ENCODE peak calls at places on chromosomes 1 and 21, in five cellular contexts. F is neuronal stem cell, G is H9, A is trophoblast cell, W is H1. M is an unnamed sample.

GRCh38 chr1:91610102-91610501 is 109.5 kb downstream of the CDC7 start:
- DNase-seq in F (no peak), W (no peak), A (no peak), G (no peak), M (no peak)

GRCh38 chr1:107430540-107431228 is 289.8 kb downstream of the NTNG1 start:
- DNase-seq in F (peak), A (peak), W (no peak), G (no peak), M (peak)

GRCh38 chr1:172499636-172500141 is 33.3 kb upstream of the SUCO start:
- DNase-seq in W (no peak), A (peak), G (no peak), F (no peak), M (no peak)

GRCh38 chr1:112735752-112736151 is 20.6 kb upstream of the PPM1J start:
- DNase-seq in G (no peak), A (peak), W (no peak), F (no peak), M (peak)

GRCh38 chr1:177858222-177858894 is 111.5 kb downstream of the SEC16B start:
- DNase-seq in A (no peak), F (no peak), W (no peak), G (no peak), M (no peak)

GRCh38 chr21:38178653-38179503 is 77.9 kb upstream of the KCNJ15 start:
- DNase-seq in A (peak), W (no peak), F (no peak), G (no peak), M (no peak)

GRCh38 chr1:207282496-207283380 is 38.7 kb upstream of the CD55 start:
- DNase-seq in W (no peak), F (no peak), A (peak), G (no peak), M (peak)

GRCh38 chr1:151892190-151892589 is 17.1 kb downstream of the THEM4 start:
- DNase-seq in F (no peak), A (peak), G (no peak), W (no peak), M (peak)

GRCh38 chr1:56516539-56517252 is 62.7 kb downstream of the PLPP3 start:
- DNase-seq in F (no peak), A (peak), W (no peak), G (peak), M (peak)

GRCh38 chr1:248841702-248842395 is 3.8 kb downstream of the ZNF672 start:
- DNase-seq in F (peak), A (no peak), W (no peak), G (peak), M (peak)

GRCh38 chr1:44288883-44289282 is 66.2 kb downstream of the ERI3 start:
- DNase-seq in G (no peak), W (no peak), A (no peak), F (no peak), M (no peak)

GRCh38 chr1:113966013-113966412 is 13.3 kb upstream of the OLFML3 start:
- DNase-seq in F (no peak), G (no peak), W (no peak), A (no peak), M (no peak)

GRCh38 chr1:228085287-228085926 is 2.9 kb downstream of the ARF1 start:
- DNase-seq in F (no peak), A (peak), G (no peak), W (no peak), M (peak)

GRCh38 chr1:186499571-186499970 is 38.7 kb upstream of the PDC start:
- DNase-seq in A (no peak), G (no peak), F (peak), W (no peak), M (peak)

GRCh38 chr1:113488576-113489177 is 98.4 kb downstream of the MAGI3 start:
- DNase-seq in F (no peak), W (peak), G (peak), A (no peak), M (no peak)

GRCh38 chr1:117817629-117818028 is 111.8 kb downstream of the GDAP2 start:
- DNase-seq in F (no peak), W (no peak), G (no peak), A (no peak), M (no peak)

GRCh38 chr1:234601217-234602017 is 8.6 kb downstream of the IRF2BP2 start:
- DNase-seq in W (no peak), A (no peak), F (no peak), G (no peak), M (peak)

GRCh38 chr1:191343816-191344215 is 814.4 kb upstream of the RGS18 start:
- DNase-seq in A (peak), F (no peak), G (no peak), W (no peak), M (peak)

GRCh38 chr1:11026903-11027302 is 14.4 kb downstream of the TARDBP start:
- DNase-seq in G (no peak), W (no peak), A (no peak), F (no peak), M (no peak)

GRCh38 chr1:245752551-245752950 is 597.8 kb downstream of the KIF26B start:
- DNase-seq in G (no peak), F (no peak), W (no peak), A (no peak), M (no peak)

GRCh38 chr1:115293899-115294298 is 44.1 kb downstream of the NGF start:
- DNase-seq in A (no peak), W (no peak), G (no peak), F (no peak), M (no peak)

GRCh38 chr1:147750618-147751217 is 9.7 kb downstream of the GJA5 start:
- DNase-seq in F (no peak), A (no peak), G (no peak), W (no peak), M (no peak)

GRCh38 chr1:29555043-29555620 is 318.8 kb downstream of the PTPRU start:
- DNase-seq in F (no peak), G (no peak), W (no peak), A (no peak), M (no peak)

GRCh38 chr1:176111835-176112234 is 95.3 kb downstream of the COP1 start:
- DNase-seq in G (no peak), F (no peak), A (no peak), W (no peak), M (no peak)

GRCh38 chr1:209689484-209689883 is 14.3 kb downstream of the G0S2 start:
- DNase-seq in F (no peak), G (no peak), A (no peak), W (no peak), M (peak)

GRCh38 chr1:48859429-48859828 is 82.7 kb upstream of the BEND5 start:
- DNase-seq in G (no peak), A (no peak), F (no peak), W (no peak), M (no peak)

GRCh38 chr21:34707876-34708325 is 39.1 kb downstream of the CLIC6 start:
- DNase-seq in A (no peak), F (no peak), G (no peak), W (no peak), M (no peak)

GRCh38 chr1:179807691-179808485 is 64.8 kb downstream of the FAM163A start:
- DNase-seq in G (no peak), W (no peak), A (peak), F (no peak), M (peak)

GRCh38 chr1:116001739-116002487 is 25.6 kb downstream of the SLC22A15 start:
- DNase-seq in W (no peak), A (no peak), G (no peak), F (no peak), M (peak)

GRCh38 chr1:157703981-157704380 is 3.4 kb upstream of the FCRL3 start:
- DNase-seq in A (no peak), W (no peak), G (no peak), F (no peak), M (no peak)

DNA sequence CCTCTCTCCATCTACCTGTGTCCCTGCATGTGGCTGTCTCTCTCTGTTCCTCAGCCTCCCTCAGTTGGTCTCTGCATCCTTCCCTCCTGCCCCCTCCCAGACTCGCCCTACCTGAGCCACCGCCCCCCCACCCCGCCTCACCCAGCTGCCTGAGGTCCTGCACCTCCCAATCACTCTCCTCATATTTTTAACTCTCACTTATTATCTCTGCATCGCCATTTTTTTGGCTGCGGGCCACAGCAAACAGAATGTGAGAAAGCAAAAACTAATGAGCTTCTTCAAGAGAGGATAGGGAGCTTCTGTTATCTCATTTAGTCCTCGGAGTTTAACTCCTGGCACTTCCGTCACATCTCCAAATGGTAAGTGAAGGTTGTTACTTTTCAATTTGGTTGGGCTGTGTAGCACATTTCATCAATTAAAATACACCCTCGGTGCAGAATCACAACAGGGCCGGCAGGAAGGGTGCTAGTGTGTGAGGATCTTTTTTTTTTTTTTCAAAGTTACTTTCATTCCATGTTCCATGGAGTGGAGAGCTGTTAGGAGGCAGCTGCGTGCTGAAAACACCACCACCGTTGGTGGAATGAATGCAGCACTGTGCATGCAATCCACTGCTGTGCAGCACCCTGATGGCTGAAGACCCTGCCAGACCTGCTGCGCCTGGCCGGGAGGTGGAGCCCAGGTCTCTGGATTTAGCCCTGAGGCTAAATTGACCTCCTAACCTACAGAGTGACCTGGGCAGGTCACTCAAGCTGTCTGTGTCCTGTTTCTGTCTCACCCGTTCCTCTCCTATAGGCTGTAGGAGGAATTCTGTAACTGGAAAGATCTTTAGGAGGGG is 157.2 kb upstream of the NFIA start:
- DNase-seq in F (no peak), A (peak), G (no peak), W (no peak), M (no peak)
- H4K91ac ChIP-seq in F (no peak), A (no peak), G (no peak), W (no peak), M (no peak)

GRCh38 chr1:58548381-58548780 is 1.9 kb upstream of the OMA1 start:
- DNase-seq in W (no peak), G (no peak), F (no peak), A (no peak), M (peak)
- H3K4me2 ChIP-seq in W (no peak), G (no peak), F (no peak), A (no peak), M (no peak)

GRCh38 chr1:218516526-218516925 is 171.4 kb downstream of the TGFB2 start:
- DNase-seq in A (no peak), G (no peak), W (no peak), F (no peak), M (no peak)
- H2BK12ac ChIP-seq in A (no peak), G (no peak), W (no peak), F (no peak), M (no peak)

GRCh38 chr1:41109316-41110263 is 88.1 kb upstream of the SLFNL1 start:
- DNase-seq in W (no peak), G (no peak), F (no peak), A (peak), M (peak)
- H4K91ac ChIP-seq in W (no peak), G (no peak), F (no peak), A (no peak), M (no peak)

GRCh38 chr1:164721037-164721496 is 162.1 kb downstream of the PBX1 start:
- DNase-seq in W (no peak), A (no peak), G (no peak), F (no peak), M (peak)
- H3K4me2 ChIP-seq in W (no peak), A (no peak), G (no peak), F (no peak), M (peak)

GRCh38 chr21:39913651-39914145 is 46.5 kb downstream of the PCP4 start:
- DNase-seq in F (no peak), A (no peak), W (no peak), G (no peak), M (no peak)
- H2BK12ac ChIP-seq in F (no peak), A (no peak), W (no peak), G (no peak), M (no peak)